ENCODE peak calls at places on chromosomes 12 and 14, in seven cellular contexts. One of them, this sample, is unnamed.

GRCh38 chr14:91117960-91118359 is 4.1 kb downstream of the DGLUCY start:
- DNase-seq in choroid plexus epithelial cell: no peak
- DNase-seq in stimulated activated effector memory CD8-positive, alpha-beta T cell treated with anti-CD3 and anti-CD28 coated beads, Interleukin-12 subunit alpha, Interleukin-12 subunit beta, amount 100 ng/mL, for 72 hours: no peak
- DNase-seq in effector CD4-positive, alpha-beta T cell: no peak
- DNase-seq in pancreas: no peak
- DNase-seq in nucleus accumbens: no peak
- DNase-seq in astrocyte of the spinal cord: no peak
- DNase-seq in this sample: no peak

GRCh38 chr14:51442513-51443175 is 202.6 kb downstream of the TMX1 start:
- DNase-seq in astrocyte of the spinal cord: peak
- DNase-seq in pancreas: no peak
- DNase-seq in nucleus accumbens: no peak
- DNase-seq in stimulated activated effector memory CD8-positive, alpha-beta T cell treated with anti-CD3 and anti-CD28 coated beads, Interleukin-12 subunit alpha, Interleukin-12 subunit beta, amount 100 ng/mL, for 72 hours: no peak
- DNase-seq in effector CD4-positive, alpha-beta T cell: no peak
- DNase-seq in choroid plexus epithelial cell: peak
- DNase-seq in this sample: no peak

GRCh38 chr14:69543341-69544249 is 31.1 kb downstream of the CCDC177 start:
- DNase-seq in pancreas: no peak
- DNase-seq in effector CD4-positive, alpha-beta T cell: no peak
- DNase-seq in stimulated activated effector memory CD8-positive, alpha-beta T cell treated with anti-CD3 and anti-CD28 coated beads, Interleukin-12 subunit alpha, Interleukin-12 subunit beta, amount 100 ng/mL, for 72 hours: peak
- DNase-seq in astrocyte of the spinal cord: peak
- DNase-seq in choroid plexus epithelial cell: peak
- DNase-seq in nucleus accumbens: no peak
- DNase-seq in this sample: no peak

GRCh38 chr14:76422662-76423061 is 46.7 kb downstream of the ESRRB start:
- DNase-seq in nucleus accumbens: no peak
- DNase-seq in choroid plexus epithelial cell: no peak
- DNase-seq in pancreas: no peak
- DNase-seq in effector CD4-positive, alpha-beta T cell: no peak
- DNase-seq in astrocyte of the spinal cord: no peak
- DNase-seq in stimulated activated effector memory CD8-positive, alpha-beta T cell treated with anti-CD3 and anti-CD28 coated beads, Interleukin-12 subunit alpha, Interleukin-12 subunit beta, amount 100 ng/mL, for 72 hours: no peak
- DNase-seq in this sample: no peak

GRCh38 chr14:51564986-51565604 is 86.6 kb upstream of the FRMD6 start:
- DNase-seq in pancreas: no peak
- DNase-seq in stimulated activated effector memory CD8-positive, alpha-beta T cell treated with anti-CD3 and anti-CD28 coated beads, Interleukin-12 subunit alpha, Interleukin-12 subunit beta, amount 100 ng/mL, for 72 hours: no peak
- DNase-seq in astrocyte of the spinal cord: no peak
- DNase-seq in choroid plexus epithelial cell: no peak
- DNase-seq in effector CD4-positive, alpha-beta T cell: no peak
- DNase-seq in nucleus accumbens: no peak
- DNase-seq in this sample: no peak

GRCh38 chr14:65258391-65258790 is 154.1 kb upstream of the FUT8 start:
- DNase-seq in nucleus accumbens: no peak
- DNase-seq in astrocyte of the spinal cord: peak
- DNase-seq in effector CD4-positive, alpha-beta T cell: no peak
- DNase-seq in stimulated activated effector memory CD8-positive, alpha-beta T cell treated with anti-CD3 and anti-CD28 coated beads, Interleukin-12 subunit alpha, Interleukin-12 subunit beta, amount 100 ng/mL, for 72 hours: no peak
- DNase-seq in choroid plexus epithelial cell: peak
- DNase-seq in pancreas: no peak
- DNase-seq in this sample: no peak

GRCh38 chr12:124940393-124941169 is 26.1 kb upstream of the UBC start:
- DNase-seq in stimulated activated effector memory CD8-positive, alpha-beta T cell treated with anti-CD3 and anti-CD28 coated beads, Interleukin-12 subunit alpha, Interleukin-12 subunit beta, amount 100 ng/mL, for 72 hours: peak
- DNase-seq in nucleus accumbens: no peak
- DNase-seq in choroid plexus epithelial cell: peak
- DNase-seq in pancreas: peak
- DNase-seq in astrocyte of the spinal cord: peak
- DNase-seq in effector CD4-positive, alpha-beta T cell: peak
- DNase-seq in this sample: peak

GRCh38 chr12:111434049-111434448 is 28.3 kb downstream of the SH2B3 start:
- DNase-seq in nucleus accumbens: no peak
- DNase-seq in pancreas: no peak
- DNase-seq in astrocyte of the spinal cord: no peak
- DNase-seq in stimulated activated effector memory CD8-positive, alpha-beta T cell treated with anti-CD3 and anti-CD28 coated beads, Interleukin-12 subunit alpha, Interleukin-12 subunit beta, amount 100 ng/mL, for 72 hours: no peak
- DNase-seq in choroid plexus epithelial cell: no peak
- DNase-seq in effector CD4-positive, alpha-beta T cell: no peak
- DNase-seq in this sample: no peak

GRCh38 chr14:96592591-96593388 is 90.6 kb downstream of the PAPOLA start:
- DNase-seq in astrocyte of the spinal cord: peak
- DNase-seq in choroid plexus epithelial cell: peak
- DNase-seq in nucleus accumbens: no peak
- DNase-seq in effector CD4-positive, alpha-beta T cell: peak
- DNase-seq in pancreas: peak
- DNase-seq in stimulated activated effector memory CD8-positive, alpha-beta T cell treated with anti-CD3 and anti-CD28 coated beads, Interleukin-12 subunit alpha, Interleukin-12 subunit beta, amount 100 ng/mL, for 72 hours: peak
- DNase-seq in this sample: peak

GRCh38 chr12:85466906-85467305 is 186.9 kb downstream of the ALX1 start:
- DNase-seq in nucleus accumbens: no peak
- DNase-seq in effector CD4-positive, alpha-beta T cell: no peak
- DNase-seq in astrocyte of the spinal cord: peak
- DNase-seq in pancreas: no peak
- DNase-seq in stimulated activated effector memory CD8-positive, alpha-beta T cell treated with anti-CD3 and anti-CD28 coated beads, Interleukin-12 subunit alpha, Interleukin-12 subunit beta, amount 100 ng/mL, for 72 hours: no peak
- DNase-seq in choroid plexus epithelial cell: peak
- DNase-seq in this sample: no peak